ENCODE peak calls at places on chromosome 13, in six cellular contexts. K is amygdala, T is WTC11, E is colonic mucosa, O is T-cell, H is ascending aorta. V is an unnamed sample.

GRCh38 chr13:40148103-40148502 is 492.6 kb downstream of the COG6 start:
- DNase-seq in K (no peak), T (no peak), E (no peak), O (peak), H (no peak), V (no peak)

GRCh38 chr13:24220086-24220703 is 59.7 kb downstream of the SPATA13 start:
- DNase-seq in K (no peak), T (peak), E (peak), O (no peak), H (no peak), V (peak)

GRCh38 chr13:110339975-110340550 is 33.0 kb downstream of the COL4A2 start:
- DNase-seq in K (no peak), T (no peak), E (no peak), O (no peak), H (no peak), V (no peak)

GRCh38 chr13:27425918-27426630 is 1.7 kb downstream of the GTF3A start:
- DNase-seq in K (no peak), T (peak), E (peak), O (peak), H (peak), V (peak)

GRCh38 chr13:43036386-43037220 is 13.2 kb downstream of the DNAJC15 start:
- DNase-seq in K (peak), T (no peak), E (no peak), O (no peak), H (no peak), V (no peak)

GRCh38 chr13:106630650-106631049 is 62.7 kb upstream of the ARGLU1 start:
- DNase-seq in K (no peak), T (no peak), E (no peak), O (no peak), H (no peak), V (no peak)

GRCh38 chr13:49976314-49977258 is 20.3 kb upstream of the TRIM13 start:
- DNase-seq in K (no peak), T (peak), E (peak), O (peak), H (no peak), V (peak)

GRCh38 chr13:71499235-71499634 is 367.8 kb downstream of the DACH1 start:
- DNase-seq in K (no peak), T (no peak), E (no peak), O (no peak), H (no peak), V (no peak)

GRCh38 chr13:42545842-42546241 is 28.1 kb upstream of the TNFSF11 start:
- DNase-seq in K (no peak), T (no peak), E (no peak), O (no peak), H (no peak), V (no peak)

GRCh38 chr13:104357174-104357573 is 1291.0 kb upstream of the SLC10A2 start:
- DNase-seq in K (no peak), T (no peak), E (no peak), O (no peak), H (no peak), V (no peak)

GRCh38 chr13:45021250-45021649 is 31.9 kb downstream of the GPALPP1 start:
- DNase-seq in K (no peak), T (no peak), E (no peak), O (no peak), H (no peak), V (no peak)

GRCh38 chr13:85864963-85865530 is 65.8 kb upstream of the SLITRK6 start:
- DNase-seq in K (no peak), T (peak), E (no peak), O (no peak), H (no peak), V (peak)

GRCh38 chr13:92767468-92767867 is 459.1 kb upstream of the GPC6 start:
- DNase-seq in K (no peak), T (no peak), E (no peak), O (no peak), H (no peak), V (no peak)

GRCh38 chr13:40102854-40103253 is 447.4 kb downstream of the COG6 start:
- DNase-seq in K (peak), T (no peak), E (no peak), O (no peak), H (no peak), V (peak)

GRCh38 chr13:22103046-22103445 is 432.2 kb downstream of the FGF9 start:
- DNase-seq in K (no peak), T (peak), E (no peak), O (no peak), H (no peak), V (peak)

V was measured in Calu3.